ENCODE peak calls at places on chromosome X, in four cellular contexts. V, L, K and F are unnamed samples.

GRCh38 chrX:153873282-153874090 is 12.5 kb downstream of the L1CAM start:
- DNase-seq in V (no peak), L (no peak), K (peak), F (no peak)

GRCh38 chrX:75603833-75604232 is 81.0 kb upstream of the ZDHHC15 start:
- DNase-seq in K (peak), L (peak), V (no peak), F (peak)

GRCh38 chrX:123731987-123732678 is 719 bp downstream of the THOC2 start:
- DNase-seq in K (peak), L (peak), V (peak), F (no peak)

GRCh38 chrX:103376118-103376978 is at the start of gene BEX3:
- DNase-seq in L (peak), K (peak), V (peak), F (peak)

GRCh38 chrX:22526339-22526738 is 253.6 kb downstream of the CBLL2 start:
- DNase-seq in V (no peak), L (peak), K (no peak), F (no peak)

GRCh38 chrX:73262991-73263390 is 48.3 kb upstream of the NAP1L2 start:
- DNase-seq in V (no peak), K (peak), L (peak), F (peak)

GRCh38 chrX:127879585-127879984 is 172.6 kb downstream of the ACTRT1 start:
- DNase-seq in L (no peak), V (no peak), K (no peak), F (no peak)

GRCh38 chrX:44227981-44228380 is 115.5 kb downstream of the EFHC2 start:
- DNase-seq in L (no peak), V (no peak), K (no peak), F (no peak)

GRCh38 chrX:120840826-120841225 is 34.8 kb downstream of the CT47B1 start:
- DNase-seq in K (no peak), V (no peak), L (peak), F (no peak)

GRCh38 chrX:1239681-1240142 is 27.3 kb upstream of the CRLF2 start:
- DNase-seq in K (no peak), L (no peak), V (no peak), F (no peak)
- TF ChIP-seq EP300 in K (no peak), L (no peak), V (no peak), F (no peak)

GRCh38 chrX:27622883-27623282 is 32.7 kb downstream of the DCAF8L2 start:
- DNase-seq in K (no peak), V (no peak), L (no peak), F (no peak)

GRCh38 chrX:27626066-27626465 is 35.9 kb downstream of the DCAF8L2 start:
- DNase-seq in V (no peak), K (no peak), L (no peak), F (no peak)
- TF ChIP-seq EP300 in V (no peak), K (no peak), L (no peak), F (no peak)

DNA sequence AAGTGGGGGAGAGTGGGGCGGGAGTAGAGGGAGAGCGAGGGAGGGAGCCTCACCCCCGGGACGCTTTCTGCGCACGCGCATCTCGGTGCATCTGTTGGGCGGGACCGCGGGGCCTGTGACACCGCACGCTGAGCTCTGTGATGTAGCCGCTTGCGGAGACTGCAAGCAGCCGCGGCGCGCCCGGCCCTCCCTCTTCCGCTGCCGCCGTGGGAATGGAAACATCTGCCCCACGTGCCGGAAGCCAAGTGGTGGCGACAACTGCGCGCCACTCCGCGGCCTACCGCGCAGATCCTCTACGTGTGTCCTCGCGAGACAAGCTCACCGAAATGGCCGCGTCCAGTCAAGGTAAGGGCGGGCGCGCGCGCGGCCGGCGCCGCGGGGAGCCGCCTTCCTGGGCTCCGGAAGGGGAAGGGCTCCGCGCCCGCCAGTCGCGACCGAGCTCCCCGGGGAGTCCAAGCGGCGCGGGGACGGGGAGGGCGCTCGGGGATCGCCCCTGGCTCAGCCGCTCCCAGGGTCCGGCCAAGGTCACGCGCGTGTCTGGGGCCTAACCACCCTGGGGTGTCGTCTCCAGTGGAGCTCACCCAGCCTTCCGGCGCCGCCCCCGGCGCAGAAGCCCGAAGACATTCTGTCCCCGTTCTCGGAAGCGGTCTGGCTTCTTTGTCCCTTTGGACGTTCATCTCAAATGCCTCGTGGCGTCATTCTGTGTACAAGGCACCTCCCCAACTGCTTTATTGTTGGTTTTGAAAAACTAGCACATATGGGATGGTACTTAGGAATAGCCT is at the start of gene FUNDC2:
- DNase-seq in K (peak), L (peak), V (peak), F (peak)
- TF ChIP-seq EP300 in K (no peak), L (no peak), V (peak), F (no peak)

GRCh38 chrX:150627957-150628356 is 59.5 kb downstream of the MTM1 start:
- DNase-seq in V (no peak), L (no peak), K (no peak), F (no peak)

GRCh38 chrX:150621652-150622051 is 53.2 kb downstream of the MTM1 start:
- DNase-seq in L (no peak), K (peak), V (no peak), F (no peak)

GRCh38 chrX:150623583-150623982 is 55.2 kb downstream of the MTM1 start:
- DNase-seq in K (no peak), L (no peak), V (no peak), F (no peak)

GRCh38 chrX:150625875-150626274 is 57.5 kb downstream of the MTM1 start:
- DNase-seq in K (no peak), V (no peak), L (no peak), F (no peak)

GRCh38 chrX:150625107-150625506 is 56.7 kb downstream of the MTM1 start:
- DNase-seq in V (no peak), K (no peak), L (no peak), F (no peak)
- TF ChIP-seq EP300 in V (no peak), K (no peak), L (no peak), F (no peak)

GRCh38 chrX:119015407-119016242 is 41.2 kb downstream of the LONRF3 start:
- DNase-seq in V (peak), L (peak), K (no peak), F (no peak)
- TF ChIP-seq EP300 in V (no peak), L (no peak), K (peak), F (no peak)

DNA sequence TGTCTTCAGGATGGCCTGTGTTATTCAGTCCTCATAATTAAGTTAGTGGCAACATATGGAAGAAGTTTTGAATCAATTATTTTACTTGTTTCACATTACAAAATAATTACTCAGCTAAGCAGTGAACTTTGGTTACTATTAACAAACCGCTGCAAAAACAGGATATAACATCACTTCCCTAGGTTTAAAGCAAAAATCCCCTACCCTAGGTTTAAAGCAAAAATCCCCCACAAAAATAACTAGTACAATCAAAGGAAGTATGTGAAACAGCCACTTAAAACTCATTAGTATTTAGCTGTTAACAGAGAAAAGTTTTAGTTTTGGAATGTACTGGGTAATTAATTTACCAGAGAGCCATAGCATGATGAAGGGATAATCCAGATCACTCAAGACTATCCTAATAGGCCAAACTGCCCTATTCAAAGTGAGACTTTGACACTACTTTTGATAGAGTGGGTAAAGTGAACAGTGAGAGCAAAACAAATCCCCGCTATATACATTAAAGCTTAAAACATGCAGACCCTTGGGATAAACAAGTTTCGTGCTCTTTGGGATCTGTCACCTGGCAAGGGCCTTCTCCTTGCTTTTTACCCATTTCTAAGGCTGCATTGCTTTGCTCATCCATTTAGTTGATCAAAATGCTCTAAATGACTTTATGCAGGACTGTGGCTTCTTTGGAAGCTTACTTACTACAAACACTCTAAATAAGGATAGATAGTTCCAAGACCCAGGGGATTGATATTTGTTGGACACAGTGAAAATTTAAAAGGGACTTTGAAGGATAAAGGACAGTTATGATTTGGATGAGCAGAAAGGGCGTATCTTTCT is 36.4 kb upstream of the GPR174 start:
- DNase-seq in L (no peak), V (no peak), K (no peak), F (no peak)
- TF ChIP-seq EP300 in L (no peak), V (no peak), K (no peak), F (no peak)